ENCODE peak calls at places on chromosomes 5 and 9, in four cellular contexts. X is H1, I is fibroblast of lung, B is HCT116. T is an unnamed sample.

GRCh38 chr5:77155179-77155839 is 55.2 kb upstream of the PDE8B start:
- DNase-seq in X (no peak), I (no peak), B (no peak), T (no peak)

GRCh38 chr9:131407717-131408195 is 13.9 kb downstream of the PRRC2B start:
- DNase-seq in X (peak; percentile 65), I (no peak), B (no peak), T (peak; percentile 67)

GRCh38 chr5:84791153-84791552 is 406.5 kb upstream of the EDIL3 start:
- DNase-seq in X (no peak), I (no peak), B (no peak), T (no peak)

GRCh38 chr5:136211282-136211681 is 18.3 kb upstream of the SMIM32 start:
- DNase-seq in X (no peak), I (no peak), B (no peak), T (no peak)

GRCh38 chr5:149764086-149764485 is 34.0 kb downstream of the PPARGC1B start:
- DNase-seq in X (no peak), I (no peak), B (no peak), T (no peak)

GRCh38 chr9:77374266-77374665 is 196.9 kb downstream of the VPS13A start:
- DNase-seq in X (no peak), I (no peak), B (no peak), T (peak; percentile 23)

GRCh38 chr5:86008293-86008692 is 609.4 kb upstream of the COX7C start:
- DNase-seq in X (no peak), I (no peak), B (no peak), T (no peak)

GRCh38 chr9:85172001-85172978 is 502.8 kb downstream of the NTRK2 start:
- DNase-seq in X (no peak), I (no peak), B (no peak), T (peak; percentile 11)

GRCh38 chr5:142492781-142493281 is 168.0 kb upstream of the SPRY4 start:
- DNase-seq in X (no peak), I (peak; percentile 82), B (no peak), T (peak; percentile 63)

GRCh38 chr5:139895647-139896046 is 100.0 kb downstream of the PSD2 start:
- DNase-seq in X (no peak), I (no peak), B (no peak), T (no peak)

GRCh38 chr9:69433426-69433825 is 108.4 kb downstream of the ENTREP1 start:
- DNase-seq in X (no peak), I (no peak), B (no peak), T (peak; percentile 56)

GRCh38 chr9:4657426-4658159 is 4.5 kb upstream of the PLPP6 start:
- DNase-seq in X (no peak), I (no peak), B (no peak), T (no peak)

GRCh38 chr9:95137587-95138145 is 179.8 kb downstream of the FANCC start:
- DNase-seq in X (no peak), I (no peak), B (no peak), T (no peak)

GRCh38 chr9:20566401-20566800 is 55.9 kb downstream of the MLLT3 start:
- DNase-seq in X (no peak), I (no peak), B (no peak), T (no peak)

GRCh38 chr5:156913719-156914370 is 49.2 kb downstream of the TIMD4 start:
- DNase-seq in X (peak; percentile 70), I (no peak), B (no peak), T (no peak)

GRCh38 chr9:114314256-114314867 is 8.5 kb upstream of the ORM1 start:
- DNase-seq in X (peak; percentile 33), I (no peak), B (no peak), T (no peak)

GRCh38 chr5:1315018-1315708 is 20.3 kb upstream of the TERT start:
- DNase-seq in X (no peak), I (no peak), B (no peak), T (no peak)

GRCh38 chr9:4604678-4605095 is 57.4 kb upstream of the PLPP6 start:
- DNase-seq in X (peak; percentile 81), I (peak; percentile 66), B (peak; percentile 72), T (peak; percentile 65)

GRCh38 chr9:69104830-69105527 is 69.1 kb upstream of the TJP2 start:
- DNase-seq in X (peak; percentile 62), I (no peak), B (peak; percentile 42), T (no peak)

GRCh38 chr5:50562694-50563093 is 103.7 kb upstream of the PARP8 start:
- DNase-seq in X (no peak), I (no peak), B (no peak), T (no peak)

GRCh38 chr9:96420468-96421219 is 2.5 kb upstream of the ZNF367 start:
- DNase-seq in X (no peak), I (peak; percentile 84), B (peak; percentile 84), T (peak; percentile 94)

GRCh38 chr9:112003538-112003937 is 106.9 kb downstream of the UGCG start:
- DNase-seq in X (no peak), I (no peak), B (no peak), T (no peak)

GRCh38 chr9:126334626-126335621 is 8.3 kb downstream of the MVB12B start:
- DNase-seq in X (no peak), I (no peak), B (no peak), T (no peak)

GRCh38 chr9:78714591-78714990 is 417.7 kb downstream of the PSAT1 start:
- DNase-seq in X (no peak), I (no peak), B (no peak), T (peak; percentile 75)

GRCh38 chr5:123207852-123208251 is 118.8 kb downstream of the PRDM6 start:
- DNase-seq in X (no peak), I (no peak), B (no peak), T (no peak)

GRCh38 chr9:88775966-88776365 is 215.3 kb upstream of the S1PR3 start:
- DNase-seq in X (no peak), I (no peak), B (no peak), T (no peak)
- H3K4me2 ChIP-seq in X (no peak overlapping the region), I (no peak overlapping the region), B (no peak overlapping the region), T (peak overlapping the region; percentile 60)

GRCh38 chr9:132482196-132482813 is 72.3 kb downstream of the CFAP77 start:
- DNase-seq in X (no peak), I (no peak), B (no peak), T (no peak)

GRCh38 chr9:132481467-132481866 is 71.5 kb downstream of the CFAP77 start:
- DNase-seq in X (no peak), I (no peak), B (no peak), T (no peak)

GRCh38 chr9:132479733-132480132 is 69.7 kb downstream of the CFAP77 start:
- DNase-seq in X (no peak), I (no peak), B (no peak), T (no peak)

GRCh38 chr9:132474253-132474652 is 64.2 kb downstream of the CFAP77 start:
- DNase-seq in X (no peak), I (no peak), B (no peak), T (no peak)

DNA sequence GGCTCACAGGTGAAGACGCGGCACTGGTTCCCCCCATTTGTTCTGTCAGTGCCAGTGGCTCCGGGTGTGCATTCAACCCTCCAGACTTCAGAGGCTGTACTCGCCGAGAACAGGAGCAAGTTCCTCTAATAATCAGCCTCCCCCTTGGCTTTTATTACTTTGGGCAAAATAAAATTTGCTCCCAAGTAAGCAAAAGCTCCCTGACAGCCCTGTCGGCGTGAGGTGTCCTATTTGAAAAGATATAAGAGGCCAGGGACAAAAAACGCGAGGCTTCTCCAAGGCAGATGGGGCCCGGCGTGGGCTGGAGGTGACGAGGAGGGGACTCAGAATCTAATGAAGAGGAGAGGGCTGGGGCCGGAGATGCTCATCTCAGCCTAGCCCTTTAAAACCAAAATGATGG is 68.3 kb downstream of the CFAP77 start:
- DNase-seq in X (no peak), I (no peak), B (no peak), T (no peak)
- TF ChIP-seq EZH2 in X (no peak), I (no peak), B (no peak), T (no peak)

DNA sequence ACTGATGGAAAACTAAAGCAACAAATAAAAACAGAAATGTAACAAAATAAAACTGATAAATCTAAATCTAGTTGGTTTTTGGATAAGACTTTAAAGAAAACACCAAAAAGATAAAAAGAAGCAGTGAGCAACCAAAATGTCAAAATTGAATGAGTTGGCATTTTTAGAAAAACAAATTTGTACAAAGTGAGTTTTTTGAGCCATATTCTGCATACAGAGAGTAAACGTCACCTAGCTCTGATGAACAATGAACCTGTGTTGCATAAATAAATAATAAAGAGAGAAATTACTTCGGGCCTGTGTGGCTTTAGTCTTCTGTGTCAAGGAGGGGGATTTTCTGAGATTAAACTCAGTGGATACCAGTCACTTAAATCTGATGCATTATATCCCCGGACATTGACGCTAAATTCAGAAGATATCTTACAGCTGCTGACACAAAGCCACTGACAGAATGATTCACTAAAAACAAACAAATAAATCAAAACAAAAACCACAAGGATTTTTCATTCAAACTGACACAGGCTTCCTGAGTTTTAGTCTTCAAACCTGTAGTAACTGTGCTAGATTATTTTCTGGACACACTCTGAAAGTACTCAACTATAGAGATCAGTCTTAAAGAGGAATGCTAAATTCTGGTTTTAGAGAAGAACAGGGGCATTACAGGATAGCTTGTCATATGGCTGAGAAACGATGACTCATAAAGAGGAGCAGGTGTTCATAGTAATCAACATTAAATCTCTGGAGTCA is 403.5 kb upstream of the ST8SIA4 start:
- DNase-seq in X (no peak), I (peak; percentile 3), B (peak; percentile 6), T (peak; percentile 2)
- H3K4me2 ChIP-seq in X (no peak overlapping the region), I (no peak overlapping the region), B (no peak overlapping the region), T (no peak overlapping the region)

GRCh38 chr5:146337928-146338327 is 711 bp upstream of the POU4F3 start:
- DNase-seq in X (no peak), I (no peak), B (no peak), T (no peak)
- TF ChIP-seq EZH2 in X (peak; percentile 58), I (no peak), B (no peak), T (peak; percentile 51)

GRCh38 chr9:26326473-26327044 is 566.0 kb downstream of the CAAP1 start:
- DNase-seq in X (peak; percentile 51), I (peak; percentile 83), B (peak; percentile 15), T (peak; percentile 72)

GRCh38 chr9:26329974-26330373 is 562.6 kb downstream of the CAAP1 start:
- DNase-seq in X (no peak), I (no peak), B (no peak), T (no peak)

GRCh38 chr9:26319859-26320258 is 572.7 kb downstream of the CAAP1 start:
- DNase-seq in X (no peak), I (no peak), B (no peak), T (no peak)

GRCh38 chr9:26321935-26322334 is 570.7 kb downstream of the CAAP1 start:
- DNase-seq in X (no peak), I (no peak), B (no peak), T (no peak)

DNA sequence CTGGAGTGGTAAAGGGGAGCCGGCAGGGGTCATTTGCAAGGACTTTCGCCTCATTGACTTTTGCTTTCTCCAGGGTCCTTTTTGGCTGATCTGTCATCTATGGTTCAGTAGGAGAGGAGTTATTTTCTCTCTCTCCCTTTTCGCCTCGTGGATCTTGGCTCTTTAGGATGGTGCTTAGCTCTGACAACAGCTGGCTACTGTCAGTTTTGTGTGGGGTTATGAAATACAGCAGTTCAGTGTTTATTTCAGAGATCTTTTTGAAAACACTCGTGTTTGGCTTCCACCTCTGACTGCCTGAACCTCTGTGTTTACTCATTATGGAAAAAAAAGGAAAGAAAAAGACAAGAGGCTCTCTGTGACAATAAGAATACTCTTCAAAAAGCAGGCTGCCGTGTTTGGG is 567.8 kb downstream of the CAAP1 start:
- DNase-seq in X (no peak), I (peak; percentile 80), B (no peak), T (no peak)
- H3K4me2 ChIP-seq in X (no peak overlapping the region), I (no peak overlapping the region), B (no peak overlapping the region), T (no peak overlapping the region)

GRCh38 chr5:173233347-173234128 is 1.5 kb downstream of the NKX2-5 start:
- DNase-seq in X (no peak), I (no peak), B (no peak), T (no peak)
- TF ChIP-seq EZH2 in X (no peak), I (no peak), B (no peak), T (no peak)